ENCODE peak calls at places on chromosome 1, in four cellular contexts. P is HepG2, L is K562, N is GM12878. W is an unnamed sample.

GRCh38 chr1:237901284-237901870 is 10.7 kb upstream of the ZP4 start:
- DNase-seq in N (no peak), P (peak; percentile 1), L (peak; percentile 26), W (peak; percentile 44)

GRCh38 chr1:65425697-65426096 is 5.2 kb downstream of the LEPR start:
- DNase-seq in L (no peak), N (no peak), P (peak; percentile 82), W (peak; percentile 79)

GRCh38 chr1:150067184-150068182 is at the start of gene VPS45:
- DNase-seq in N (peak; percentile 71), L (peak; percentile 87), P (peak; percentile 93), W (peak; percentile 92)

GRCh38 chr1:18931731-18932130 is 24.7 kb downstream of the IFFO2 start:
- DNase-seq in P (no peak), L (no peak), N (no peak), W (no peak)

GRCh38 chr1:215479567-215479966 is 87.5 kb upstream of the KCTD3 start:
- DNase-seq in P (no peak), L (no peak), N (no peak), W (no peak)

GRCh38 chr1:75415187-75415586 is 195.7 kb downstream of the SLC44A5 start:
- DNase-seq in P (no peak), N (no peak), L (no peak), W (no peak)

GRCh38 chr1:209207126-209207700 is 376.3 kb upstream of the CAMK1G start:
- DNase-seq in N (no peak), P (no peak), L (no peak), W (no peak)

GRCh38 chr1:12592496-12592895 is 25.5 kb downstream of the DHRS3 start:
- DNase-seq in L (no peak), N (no peak), P (no peak), W (no peak)

GRCh38 chr1:229984310-229984991 is 82.6 kb upstream of the GALNT2 start:
- DNase-seq in P (peak; percentile 37), N (no peak), L (no peak), W (no peak)

GRCh38 chr1:154954541-154954940 is 1.4 kb downstream of the PBXIP1 start:
- DNase-seq in N (no peak), P (no peak), L (no peak), W (no peak)

GRCh38 chr1:23591460-23592208 is 32.3 kb upstream of the ID3 start:
- DNase-seq in P (peak; percentile 85), L (no peak), N (no peak), W (peak; percentile 42)

GRCh38 chr1:111927652-111928051 is 61.8 kb downstream of the KCND3 start:
- DNase-seq in L (no peak), P (no peak), N (no peak), W (no peak)

GRCh38 chr1:27522148-27522859 is 32.3 kb upstream of the WASF2 start:
- DNase-seq in P (peak; percentile 67), L (no peak), N (no peak), W (no peak)

GRCh38 chr1:3320246-3321152 is 134.0 kb upstream of the ARHGEF16 start:
- DNase-seq in L (no peak), N (no peak), P (peak; percentile 99), W (no peak)

GRCh38 chr1:179779645-179780272 is 36.7 kb downstream of the FAM163A start:
- DNase-seq in N (no peak), P (no peak), L (no peak), W (no peak)

GRCh38 chr1:68384872-68385390 is 64.8 kb downstream of the RPE65 start:
- DNase-seq in P (no peak), N (no peak), L (no peak), W (no peak)

GRCh38 chr1:12435639-12436344 is 182.2 kb downstream of the DHRS3 start:
- DNase-seq in P (no peak), N (peak; percentile 85), L (no peak), W (no peak)

GRCh38 chr1:72283204-72284083 is 1.1 kb upstream of the NEGR1 start:
- DNase-seq in L (no peak), P (no peak), N (no peak), W (peak; percentile 24)

GRCh38 chr1:212950243-212951057 is at the start of gene VASH2:
- DNase-seq in N (peak; percentile 59), L (peak; percentile 85), P (peak; percentile 57), W (peak; percentile 71)

GRCh38 chr1:10652626-10653025 is 143.8 kb downstream of the CASZ1 start:
- DNase-seq in L (no peak), P (no peak), N (no peak), W (no peak)

GRCh38 chr1:41383094-41383852 is 22.0 kb downstream of the FOXO6 start:
- DNase-seq in L (no peak), N (no peak), P (no peak), W (no peak)

GRCh38 chr1:19208710-19209438 is 1.2 kb downstream of the UBR4 start:
- DNase-seq in P (no peak), N (no peak), L (no peak), W (no peak)

GRCh38 chr1:51850420-51851297 is 27.9 kb downstream of the NRDC start:
- DNase-seq in N (no peak), P (no peak), L (no peak), W (no peak)

GRCh38 chr1:178434360-178434759 is 62.4 kb downstream of the CLEC20A start:
- DNase-seq in N (no peak), P (no peak), L (no peak), W (no peak)

GRCh38 chr1:228088586-228089498 is 6.3 kb downstream of the ARF1 start:
- DNase-seq in N (no peak), L (no peak), P (no peak), W (no peak)

GRCh38 chr1:91278754-91279153 is 125.9 kb downstream of the HFM1 start:
- DNase-seq in P (peak; percentile 3), L (no peak), N (no peak), W (peak; percentile 18)

GRCh38 chr1:193181985-193182384 is 4.4 kb downstream of the B3GALT2 start:
- DNase-seq in P (no peak), L (no peak), N (no peak), W (no peak)

GRCh38 chr1:64315402-64315801 is 112.0 kb downstream of the UBE2U start:
- DNase-seq in P (no peak), N (no peak), L (no peak), W (no peak)

GRCh38 chr1:36565576-36566501 is 83.1 kb upstream of the CSF3R start:
- DNase-seq in L (no peak), N (no peak), P (no peak), W (no peak)

GRCh38 chr1:44417351-44418021 is 12.4 kb downstream of the RNF220 start:
- DNase-seq in L (no peak), P (no peak), N (no peak), W (no peak)

GRCh38 chr1:160748182-160748876 is 9.3 kb downstream of the SLAMF7 start:
- DNase-seq in P (no peak), L (peak; percentile 30), N (no peak), W (peak; percentile 74)

GRCh38 chr1:89890085-89890754 is 69.4 kb downstream of the LRRC8D start:
- DNase-seq in P (no peak), N (no peak), L (no peak), W (peak; percentile 96)

GRCh38 chr1:230581446-230582079 is 60.7 kb upstream of the COG2 start:
- DNase-seq in P (peak; percentile 41), N (no peak), L (no peak), W (peak; percentile 32)

GRCh38 chr1:180508725-180509097 is 6.3 kb upstream of the ACBD6 start:
- DNase-seq in N (no peak), L (no peak), P (no peak), W (no peak)

GRCh38 chr1:113388621-113389355 is 1.5 kb upstream of the MAGI3 start:
- DNase-seq in N (no peak), L (peak; percentile 19), P (peak; percentile 91), W (peak; percentile 48)

GRCh38 chr1:61930246-61930645 is 188.0 kb downstream of the PATJ start:
- DNase-seq in N (no peak), P (no peak), L (no peak), W (no peak)
- TF ChIP-seq RFX5 in N (no peak), P (no peak), L (no peak), W (no peak)

GRCh38 chr1:17316704-17317103 is 8.7 kb downstream of the PADI4 start:
- DNase-seq in N (no peak), P (no peak), L (no peak), W (no peak)

GRCh38 chr1:17315542-17316130 is 7.6 kb downstream of the PADI4 start:
- DNase-seq in P (no peak), L (no peak), N (no peak), W (no peak)

GRCh38 chr1:17313910-17314309 is 5.9 kb downstream of the PADI4 start:
- DNase-seq in P (no peak), L (no peak), N (no peak), W (no peak)

GRCh38 chr1:17318262-17318661 is 10.3 kb downstream of the PADI4 start:
- DNase-seq in N (no peak), L (no peak), P (no peak), W (no peak)

GRCh38 chr1:17314491-17314971 is 6.5 kb downstream of the PADI4 start:
- DNase-seq in N (no peak), L (no peak), P (no peak), W (no peak)
- TF ChIP-seq RAD21 in N (no peak), L (no peak), P (no peak), W (no peak)

DNA sequence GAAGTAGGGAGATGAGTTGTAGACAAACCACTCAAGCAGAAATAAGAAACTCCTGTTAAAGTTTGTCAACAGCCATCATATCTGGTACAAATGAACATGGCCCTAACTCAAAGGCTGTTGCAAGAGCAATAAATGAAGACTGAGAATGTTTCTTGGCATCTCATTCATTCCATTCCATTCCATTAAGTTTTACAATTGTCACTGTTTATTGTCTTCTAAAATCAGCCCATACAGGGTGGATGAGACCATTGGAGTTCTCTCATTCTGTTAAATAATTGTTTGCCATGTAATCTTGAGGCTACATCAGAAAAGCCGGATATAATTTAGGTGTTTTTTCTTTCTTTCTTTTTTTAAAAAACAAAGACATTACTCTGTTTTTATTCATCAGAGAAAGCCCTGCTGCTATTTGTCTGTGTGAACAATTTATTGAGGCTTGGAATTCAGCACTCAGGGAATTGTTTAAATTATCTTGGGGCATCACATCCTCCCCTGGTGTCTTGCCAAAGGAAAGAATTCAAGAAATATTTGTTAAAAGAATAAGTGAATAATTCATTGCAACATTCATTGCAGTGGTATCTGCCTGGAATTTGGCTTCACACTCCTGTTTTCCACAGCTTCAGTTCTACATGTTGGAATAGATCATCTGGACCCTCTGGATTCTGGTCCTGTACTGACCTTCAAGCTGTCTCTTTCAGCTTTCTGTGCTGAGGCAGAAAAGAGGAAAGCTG is 604.5 kb downstream of the PLPP3 start:
- DNase-seq in N (no peak), L (no peak), P (no peak), W (peak; percentile 7)
- TF ChIP-seq POLR2AphosphoS2 in N (no peak), L (no peak), P (no peak), W (no peak)

DNA sequence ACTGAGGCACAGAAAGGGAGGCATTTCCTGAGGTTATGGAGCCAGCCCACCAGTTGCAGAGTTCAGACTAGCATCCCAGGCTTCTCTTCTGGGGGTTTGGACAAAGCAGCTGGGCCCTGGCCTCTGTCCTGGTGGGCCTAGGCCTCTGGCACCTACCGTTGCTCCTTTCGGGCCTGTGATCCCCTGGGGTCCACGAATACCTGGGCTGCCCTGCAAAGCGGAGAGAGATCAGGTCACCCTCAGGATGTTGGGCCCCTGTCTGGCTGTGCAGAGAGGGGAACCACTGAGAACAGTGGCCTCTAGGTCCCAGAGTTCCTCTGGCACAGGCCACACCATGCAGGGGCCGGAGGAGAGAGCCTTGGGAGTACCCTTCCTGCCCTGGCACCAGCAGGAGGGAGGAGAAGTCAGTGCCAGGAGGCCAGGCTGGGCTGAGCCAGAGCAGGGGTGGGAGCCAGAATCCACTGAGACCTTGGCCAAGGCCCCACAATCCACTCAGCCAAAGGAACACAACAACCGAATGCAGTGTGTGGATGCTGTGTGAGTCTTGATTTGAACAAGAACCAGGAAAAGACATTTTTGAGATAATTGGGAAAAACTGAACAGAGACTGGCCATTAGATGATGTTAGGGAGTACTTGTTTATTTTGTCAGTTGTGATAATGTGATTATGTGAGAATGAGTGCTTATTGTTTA is 8.9 kb downstream of the COL9A2 start:
- DNase-seq in N (no peak), P (no peak), L (no peak), W (no peak)
- TF ChIP-seq RFX5 in N (no peak), P (no peak), L (no peak), W (no peak)

W was measured in A549.